ENCODE peak calls at places on chromosomes 4 and X, in eight cellular contexts. Q, W, V, A, K, I, J and F are unnamed samples.

GRCh38 chr4:184344899-184345572 is 127.4 kb upstream of the ENPP6 start:
- DNase-seq in W (no peak), I (no peak), Q (no peak), J (no peak), K (no peak), V (no peak), A (no peak), F (no peak)

GRCh38 chr4:176376032-176376614 is 56.4 kb downstream of the SPCS3 start:
- DNase-seq in I (no peak), Q (peak), W (peak), K (no peak), V (peak), J (no peak), A (no peak), F (peak)

GRCh38 chrX:9072281-9072680 is 38.4 kb upstream of the FAM9B start:
- DNase-seq in K (no peak), V (peak), J (no peak), I (no peak), A (no peak), W (no peak), Q (no peak), F (no peak)

GRCh38 chrX:77694491-77694890 is 91.5 kb downstream of the ATRX start:
- DNase-seq in W (no peak), A (no peak), K (no peak), Q (no peak), J (peak), V (no peak), I (no peak), F (no peak)

GRCh38 chr4:103996059-103996458 is 276.3 kb upstream of the TACR3 start:
- DNase-seq in Q (peak), W (peak), V (no peak), I (no peak), K (no peak), J (peak), A (no peak), F (peak)

GRCh38 chr4:34850426-34850825 is 1393.9 kb downstream of the ARAP2 start:
- DNase-seq in V (no peak), A (no peak), W (no peak), I (no peak), J (no peak), Q (no peak), K (no peak), F (no peak)

GRCh38 chrX:72142094-72142843 is 10.6 kb upstream of the RTL5 start:
- DNase-seq in W (no peak), I (no peak), A (no peak), J (peak), Q (no peak), V (no peak), K (no peak), F (no peak)

GRCh38 chrX:131977619-131978018 is 45.5 kb upstream of the STK26 start:
- DNase-seq in K (no peak), V (no peak), A (no peak), J (no peak), W (no peak), I (no peak), Q (no peak), F (peak)

GRCh38 chrX:125778256-125778655 is 387.8 kb downstream of the DCAF12L2 start:
- DNase-seq in V (no peak), Q (peak), A (no peak), K (no peak), J (no peak), I (no peak), W (peak), F (peak)

GRCh38 chr4:145920205-145920604 is 18.4 kb downstream of the ZNF827 start:
- DNase-seq in W (peak), Q (no peak), V (peak), J (no peak), A (no peak), K (no peak), I (no peak), F (peak)

GRCh38 chr4:177986236-177986635 is 544.0 kb upstream of the AGA start:
- DNase-seq in K (no peak), A (no peak), W (no peak), V (no peak), I (no peak), Q (no peak), J (no peak), F (no peak)

GRCh38 chr4:178941975-178942374 is 1499.7 kb upstream of the AGA start:
- DNase-seq in V (no peak), I (no peak), J (no peak), Q (no peak), K (no peak), A (no peak), W (no peak), F (no peak)

GRCh38 chr4:57442834-57443291 is 332.7 kb upstream of the IGFBP7 start:
- DNase-seq in I (peak), Q (peak), A (peak), V (peak), K (no peak), W (peak), J (peak), F (peak)

GRCh38 chrX:53223955-53224859 is 800 bp downstream of the KDM5C start:
- DNase-seq in K (no peak), A (no peak), V (peak), W (peak), J (no peak), I (no peak), Q (peak), F (peak)

GRCh38 chr4:176137626-176138025 is 57.8 kb downstream of the SPATA4 start:
- DNase-seq in J (no peak), I (no peak), K (no peak), A (no peak), Q (peak), V (peak), W (peak), F (peak)

GRCh38 chr4:24871176-24871575 is 41.7 kb downstream of the CCDC149 start:
- DNase-seq in A (no peak), K (no peak), Q (no peak), J (no peak), I (no peak), V (no peak), W (no peak), F (no peak)